ENCODE peak calls at places on chromosomes 1 and 21, in seven cellular contexts. L is H1, C is HCT116, M is right lobe of liver, I is prostate gland, S is heart left ventricle, T is adrenal gland. N is an unnamed sample.
A peak's percentile ranks its signal among the peaks of the same experiment; 100 is the strongest.

GRCh38 chr1:82392946-82393345 is 592.2 kb downstream of the ADGRL2 start:
- DNase-seq in S (no peak), I (no peak), M (no peak), C (no peak), L (no peak), T (no peak), N (no peak)

GRCh38 chr1:25757846-25758185 is 42.2 kb upstream of the SELENON start:
- DNase-seq in L (no peak), S (no peak), I (no peak), T (no peak), C (no peak), M (no peak), N (no peak)

GRCh38 chr1:225224287-225224686 is 203.6 kb downstream of the LBR start:
- DNase-seq in L (no peak), T (no peak), M (no peak), S (no peak), I (no peak), C (no peak), N (no peak)

GRCh38 chr1:202571719-202572339 is 138.4 kb downstream of the SYT2 start:
- DNase-seq in I (no peak), T (peak; percentile 32), M (no peak), C (peak; percentile 13), L (no peak), S (no peak), N (no peak)

GRCh38 chr1:223695941-223696340 is 16.4 kb upstream of the CAPN2 start:
- DNase-seq in S (no peak), T (no peak), L (no peak), M (no peak), I (no peak), C (no peak), N (no peak)

GRCh38 chr1:178776553-178776952 is 51.5 kb downstream of the RALGPS2 start:
- DNase-seq in T (no peak), L (no peak), M (no peak), C (no peak), S (no peak), I (no peak), N (no peak)

GRCh38 chr1:248853023-248853422 is 5.9 kb downstream of the ZNF692 start:
- DNase-seq in S (no peak), C (no peak), M (no peak), L (no peak), I (no peak), T (no peak), N (no peak)

GRCh38 chr1:62175568-62176179 is 19.0 kb upstream of the L1TD1 start:
- DNase-seq in T (peak; percentile 33), I (peak; percentile 40), L (peak; percentile 71), C (peak; percentile 26), S (no peak), M (no peak), N (no peak)

GRCh38 chr1:43318831-43319230 is 18.0 kb downstream of the TIE1 start:
- DNase-seq in C (no peak), S (no peak), T (no peak), L (no peak), M (no peak), I (no peak), N (no peak)

GRCh38 chr1:246068619-246069509 is 438.2 kb downstream of the SMYD3 start:
- DNase-seq in S (no peak), I (peak; percentile 9), T (peak; percentile 32), M (no peak), L (no peak), C (no peak), N (no peak)

GRCh38 chr1:154876842-154877369 is 6.8 kb upstream of the KCNN3 start:
- DNase-seq in I (no peak), L (no peak), M (no peak), T (no peak), S (no peak), C (no peak), N (no peak)

GRCh38 chr1:223146745-223147144 is 3.7 kb upstream of the TLR5 start:
- DNase-seq in I (no peak), L (no peak), C (no peak), S (no peak), M (no peak), T (no peak), N (no peak)

GRCh38 chr1:111585461-111586100 is 34.0 kb upstream of the RAP1A start:
- DNase-seq in C (no peak), S (no peak), I (no peak), T (no peak), M (no peak), L (no peak), N (no peak)

GRCh38 chr1:211643324-211644212 is 31.9 kb downstream of the NEK2 start:
- DNase-seq in C (no peak), L (peak; percentile 45), I (peak; percentile 82), M (peak; percentile 89), T (peak; percentile 81), S (no peak), N (no peak)

GRCh38 chr1:200154069-200154767 is 126.7 kb downstream of the NR5A2 start:
- DNase-seq in M (no peak), L (no peak), C (no peak), T (no peak), I (no peak), S (no peak), N (no peak)

GRCh38 chr1:161843156-161843555 is 77.0 kb downstream of the ATF6 start:
- DNase-seq in C (no peak), I (no peak), L (no peak), T (peak; percentile 17), S (no peak), M (no peak), N (no peak)

GRCh38 chr1:184892116-184892515 is 82.2 kb downstream of the NIBAN1 start:
- DNase-seq in C (no peak), M (no peak), I (no peak), S (no peak), L (no peak), T (no peak), N (no peak)

GRCh38 chr1:97271906-97272788 is 550.6 kb downstream of the PTBP2 start:
- DNase-seq in M (no peak), L (no peak), T (no peak), C (no peak), I (no peak), S (no peak), N (no peak)

GRCh38 chr1:230381564-230381963 is 44.6 kb downstream of the PGBD5 start:
- DNase-seq in C (no peak), M (no peak), T (no peak), L (no peak), S (no peak), I (no peak), N (no peak)

GRCh38 chr1:177209357-177209756 is 38.6 kb downstream of the BRINP2 start:
- DNase-seq in S (peak; percentile 67), T (peak; percentile 97), C (no peak), I (peak; percentile 20), L (no peak), M (peak; percentile 58), N (peak; percentile 30)

GRCh38 chr1:11289064-11289463 is 16.1 kb downstream of the UBIAD1 start:
- DNase-seq in L (no peak), T (no peak), M (peak; percentile 56), S (no peak), I (no peak), C (no peak), N (no peak)

GRCh38 chr1:166975361-166976129 is at the start of gene ILDR2:
- DNase-seq in T (peak; percentile 47), S (peak; percentile 72), C (peak; percentile 8), M (peak; percentile 84), L (peak; percentile 75), I (peak; percentile 41), N (peak; percentile 33)

GRCh38 chr1:12472798-12473551 is 145.0 kb downstream of the DHRS3 start:
- DNase-seq in I (no peak), T (no peak), C (no peak), S (no peak), M (no peak), L (no peak), N (no peak)

GRCh38 chr1:224873645-224874369 is 55.7 kb upstream of the DNAH14 start:
- DNase-seq in M (no peak), L (no peak), S (no peak), C (no peak), I (peak; percentile 16), T (no peak), N (no peak)

GRCh38 chr21:17590443-17590842 is 22.3 kb downstream of the BTG3 start:
- DNase-seq in M (no peak), T (no peak), I (no peak), C (no peak), L (no peak), S (no peak), N (no peak)

GRCh38 chr1:159854693-159855192 is 7.7 kb downstream of the VSIG8 start:
- DNase-seq in C (peak; percentile 54), I (peak; percentile 62), T (peak; percentile 90), L (peak; percentile 73), M (peak; percentile 70), S (peak; percentile 95), N (peak; percentile 82)
- TF ChIP-seq POLR2A in C (peak; percentile 79), I (peak; percentile 82), T (peak; percentile 91), L (no peak), M (peak; percentile 43), S (peak; percentile 87), N (peak; percentile 82)

DNA sequence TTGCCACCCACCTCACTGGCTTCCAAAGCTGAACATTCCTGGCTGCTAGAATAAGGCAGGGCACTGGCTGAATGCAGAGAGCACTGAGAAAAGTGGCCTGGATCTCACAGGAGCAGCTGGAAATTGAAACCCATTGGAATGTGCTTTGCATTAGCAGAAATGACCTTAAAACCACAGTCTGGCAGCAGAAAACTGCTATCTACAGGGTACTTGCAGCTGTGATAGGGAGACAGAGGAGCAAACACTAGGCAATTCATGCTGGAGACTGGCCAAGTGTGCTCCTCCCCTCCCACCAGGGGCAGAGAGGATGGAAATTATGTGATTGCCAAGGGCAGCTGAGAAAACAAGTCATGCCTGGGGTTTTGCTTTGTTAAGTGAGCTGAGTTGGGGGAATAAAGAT is 47.2 kb downstream of the HSD3B1 start:
- DNase-seq in C (no peak), M (peak; percentile 53), S (no peak), T (peak; percentile 41), I (no peak), L (no peak), N (no peak)
- H3K4me1 ChIP-seq in C (no peaks in the 10 kb centered on the region), M (no peaks in the 10 kb centered on the region), S (peaks cover 14% of the 10 kb centered on the region), T (no peaks in the 10 kb centered on the region), I (no peaks in the 10 kb centered on the region), L (no peaks in the 10 kb centered on the region), N (no peaks in the 10 kb centered on the region)

DNA sequence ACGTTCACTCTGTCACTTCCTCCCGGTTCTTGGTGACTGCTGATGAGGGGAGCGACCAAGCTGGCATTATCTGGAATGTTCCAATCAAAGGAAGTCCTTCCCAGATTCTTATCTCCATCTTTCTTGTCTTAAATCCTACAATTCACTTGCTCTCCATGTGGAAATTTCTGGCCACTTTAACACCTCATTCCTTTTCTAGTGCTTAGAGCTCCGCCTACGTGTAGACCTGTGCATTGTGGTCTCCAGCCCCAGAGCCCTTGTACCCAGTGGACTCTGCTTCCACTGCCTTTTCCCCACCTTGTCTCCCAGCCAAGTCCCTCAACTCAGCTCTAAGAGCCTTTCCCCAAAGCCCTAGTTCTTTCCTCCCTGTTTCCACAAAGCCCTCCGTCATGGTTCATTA is 12.2 kb upstream of the KLHDC7A start:
- DNase-seq in M (no peak), S (no peak), I (no peak), T (no peak), C (no peak), L (no peak), N (no peak)
- H3K4me3 ChIP-seq in M (no peak overlapping the region), S (no peak overlapping the region), I (no peak overlapping the region), T (no peak overlapping the region), C (no peak overlapping the region), L (no peak overlapping the region), N (no peak overlapping the region)

GRCh38 chr1:41380979-41381690 is 19.9 kb downstream of the FOXO6 start:
- DNase-seq in C (peak; percentile 18), S (peak; percentile 73), L (no peak), I (no peak), T (no peak), M (no peak), N (peak; percentile 82)
- TF ChIP-seq POLR2A in C (no peak), S (no peak), L (no peak), I (no peak), T (no peak), M (no peak), N (no peak)

N was measured in uterus.